ENCODE peak calls at places on chromosomes 11 and 22, in eight cellular contexts. One of them, this sample, is unnamed.

GRCh38 chr22:22507743-22508273 is 734 bp downstream of the ZNF280B start:
- DNase-seq in mammary epithelial cell: no peak
- DNase-seq in IMR-90: no peak
- DNase-seq in colonic mucosa: no peak
- DNase-seq in endothelial cell of umbilical vein: peak; percentile 24
- DNase-seq in pancreas: no peak
- DNase-seq in left ventricle myocardium inferior: no peak
- DNase-seq in adrenal gland: no peak
- DNase-seq in this sample: no peak

GRCh38 chr11:45560153-45560934 is 105.1 kb downstream of the CHST1 start:
- DNase-seq in IMR-90: no peak
- DNase-seq in endothelial cell of umbilical vein: no peak
- DNase-seq in left ventricle myocardium inferior: peak; percentile 28
- DNase-seq in pancreas: no peak
- DNase-seq in mammary epithelial cell: no peak
- DNase-seq in adrenal gland: no peak
- DNase-seq in colonic mucosa: no peak
- DNase-seq in this sample: no peak

GRCh38 chr22:35021166-35021565 is 44.8 kb upstream of the ISX start:
- DNase-seq in colonic mucosa: peak; percentile 78
- DNase-seq in IMR-90: no peak
- DNase-seq in left ventricle myocardium inferior: no peak
- DNase-seq in pancreas: no peak
- DNase-seq in adrenal gland: no peak
- DNase-seq in endothelial cell of umbilical vein: no peak
- DNase-seq in mammary epithelial cell: no peak
- DNase-seq in this sample: no peak

GRCh38 chr11:10205928-10206327 is 88.1 kb downstream of the SBF2 start:
- DNase-seq in endothelial cell of umbilical vein: no peak
- DNase-seq in mammary epithelial cell: no peak
- DNase-seq in left ventricle myocardium inferior: no peak
- DNase-seq in adrenal gland: no peak
- DNase-seq in colonic mucosa: no peak
- DNase-seq in pancreas: no peak
- DNase-seq in IMR-90: no peak
- DNase-seq in this sample: no peak

GRCh38 chr22:39348909-39349505 is 784 bp upstream of the SYNGR1 start:
- DNase-seq in endothelial cell of umbilical vein: no peak
- DNase-seq in adrenal gland: peak; percentile 38
- DNase-seq in IMR-90: no peak
- DNase-seq in colonic mucosa: no peak
- DNase-seq in left ventricle myocardium inferior: peak; percentile 33
- DNase-seq in mammary epithelial cell: no peak
- DNase-seq in pancreas: no peak
- DNase-seq in this sample: no peak

GRCh38 chr11:73439002-73439843 is 63.0 kb downstream of the RELT start:
- DNase-seq in adrenal gland: no peak
- DNase-seq in pancreas: no peak
- DNase-seq in IMR-90: peak; percentile 22
- DNase-seq in endothelial cell of umbilical vein: no peak
- DNase-seq in left ventricle myocardium inferior: no peak
- DNase-seq in mammary epithelial cell: no peak
- DNase-seq in colonic mucosa: no peak
- DNase-seq in this sample: no peak

GRCh38 chr22:38311331-38311635 is 6.0 kb downstream of the CSNK1E start:
- DNase-seq in left ventricle myocardium inferior: no peak
- DNase-seq in mammary epithelial cell: no peak
- DNase-seq in endothelial cell of umbilical vein: no peak
- DNase-seq in adrenal gland: no peak
- DNase-seq in colonic mucosa: no peak
- DNase-seq in IMR-90: no peak
- DNase-seq in pancreas: no peak
- DNase-seq in this sample: no peak

GRCh38 chr22:38347181-38347943 is 30.1 kb upstream of the CSNK1E start:
- DNase-seq in mammary epithelial cell: no peak
- DNase-seq in colonic mucosa: no peak
- DNase-seq in adrenal gland: peak; percentile 21
- DNase-seq in pancreas: no peak
- DNase-seq in left ventricle myocardium inferior: no peak
- DNase-seq in endothelial cell of umbilical vein: no peak
- DNase-seq in IMR-90: no peak
- DNase-seq in this sample: no peak

GRCh38 chr11:66288138-66288865 is 641 bp downstream of the YIF1A start:
- DNase-seq in left ventricle myocardium inferior: peak; percentile 46
- DNase-seq in pancreas: peak; percentile 68
- DNase-seq in mammary epithelial cell: peak; percentile 19
- DNase-seq in colonic mucosa: peak; percentile 58
- DNase-seq in endothelial cell of umbilical vein: peak; percentile 35
- DNase-seq in IMR-90: no peak
- DNase-seq in adrenal gland: peak; percentile 34
- DNase-seq in this sample: no peak

GRCh38 chr11:65452806-65453490 is 30.4 kb downstream of the NEAT1 start:
- DNase-seq in endothelial cell of umbilical vein: no peak
- DNase-seq in pancreas: no peak
- DNase-seq in mammary epithelial cell: peak; percentile 73
- DNase-seq in adrenal gland: peak; percentile 50
- DNase-seq in left ventricle myocardium inferior: no peak
- DNase-seq in IMR-90: peak; percentile 87
- DNase-seq in colonic mucosa: no peak
- DNase-seq in this sample: no peak

DNA sequence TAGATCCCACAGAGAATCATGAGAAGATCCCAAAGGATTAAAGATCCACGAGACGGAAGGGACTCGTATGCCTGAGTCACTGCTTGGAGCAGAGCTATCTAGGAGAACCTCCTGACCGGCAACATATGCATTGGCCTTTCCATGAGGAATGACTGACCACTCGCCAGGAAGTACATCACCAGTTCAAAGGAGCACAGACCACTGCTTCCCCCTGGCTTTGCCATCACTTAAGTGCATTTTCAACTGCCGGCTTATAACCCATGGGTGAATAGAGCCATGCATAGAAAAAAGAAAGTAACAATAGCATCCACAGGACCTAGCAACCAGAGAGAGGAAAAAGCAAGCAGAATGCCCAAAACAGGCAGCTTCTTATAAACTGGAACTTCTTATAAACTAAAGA is 98.3 kb upstream of the ZC3H12C start:
- DNase-seq in endothelial cell of umbilical vein: no peak
- DNase-seq in pancreas: no peak
- DNase-seq in left ventricle myocardium inferior: no peak
- DNase-seq in IMR-90: no peak
- DNase-seq in colonic mucosa: no peak
- DNase-seq in mammary epithelial cell: no peak
- DNase-seq in adrenal gland: no peak
- DNase-seq in this sample: no peak
- TF ChIP-seq CTCF in endothelial cell of umbilical vein: no peak
- TF ChIP-seq CTCF in pancreas: no peak
- TF ChIP-seq CTCF in left ventricle myocardium inferior: no peak
- TF ChIP-seq CTCF in IMR-90: no peak
- TF ChIP-seq CTCF in colonic mucosa: no peak
- TF ChIP-seq CTCF in mammary epithelial cell: no peak
- TF ChIP-seq CTCF in adrenal gland: no peak
- TF ChIP-seq CTCF in this sample: no peak

GRCh38 chr11:60871378-60872061 is 4.2 kb downstream of the ZP1 start:
- DNase-seq in IMR-90: peak; percentile 42
- DNase-seq in pancreas: no peak
- DNase-seq in colonic mucosa: no peak
- DNase-seq in endothelial cell of umbilical vein: no peak
- DNase-seq in left ventricle myocardium inferior: peak; percentile 58
- DNase-seq in adrenal gland: peak; percentile 41
- DNase-seq in mammary epithelial cell: no peak
- DNase-seq in this sample: no peak
- TF ChIP-seq CTCF in IMR-90: peak; percentile 16
- TF ChIP-seq CTCF in pancreas: no peak
- TF ChIP-seq CTCF in colonic mucosa: no peak
- TF ChIP-seq CTCF in endothelial cell of umbilical vein: peak; percentile 2
- TF ChIP-seq CTCF in left ventricle myocardium inferior: peak; percentile 59
- TF ChIP-seq CTCF in adrenal gland: no peak
- TF ChIP-seq CTCF in mammary epithelial cell: no peak
- TF ChIP-seq CTCF in this sample: no peak

GRCh38 chr22:31148953-31149627 is 8.8 kb upstream of the PLA2G3 start:
- DNase-seq in endothelial cell of umbilical vein: peak; percentile 84
- DNase-seq in pancreas: peak; percentile 65
- DNase-seq in left ventricle myocardium inferior: peak; percentile 66
- DNase-seq in colonic mucosa: peak; percentile 76
- DNase-seq in IMR-90: peak; percentile 80
- DNase-seq in mammary epithelial cell: peak; percentile 48
- DNase-seq in adrenal gland: peak; percentile 83
- DNase-seq in this sample: no peak
- TF ChIP-seq CTCF in endothelial cell of umbilical vein: peak; percentile 99
- TF ChIP-seq CTCF in pancreas: peak; percentile 80
- TF ChIP-seq CTCF in left ventricle myocardium inferior: peak; percentile 99
- TF ChIP-seq CTCF in colonic mucosa: peak; percentile 86
- TF ChIP-seq CTCF in IMR-90: peak; percentile 98
- TF ChIP-seq CTCF in mammary epithelial cell: peak; percentile 99
- TF ChIP-seq CTCF in adrenal gland: peak; percentile 79
- TF ChIP-seq CTCF in this sample: peak; percentile 21

DNA sequence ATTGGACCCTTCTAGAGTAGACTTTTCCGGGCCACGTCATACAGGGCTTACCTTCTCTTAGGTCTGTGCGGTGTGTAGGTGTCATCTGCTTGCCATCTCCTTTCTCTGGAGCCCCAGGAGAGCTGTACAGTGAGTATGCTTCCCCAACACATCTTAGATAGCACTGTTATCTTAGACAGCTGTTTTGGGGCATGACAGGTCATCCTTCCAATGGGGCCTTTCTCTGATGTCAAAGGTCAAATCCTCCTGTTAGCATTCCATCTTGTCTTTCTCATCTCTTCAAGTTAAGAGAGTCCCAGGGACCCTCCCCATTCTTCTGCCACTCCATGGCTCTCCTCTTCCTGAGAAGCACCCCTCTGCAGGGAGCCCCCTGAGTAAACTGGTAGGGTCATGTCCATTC is 31.0 kb upstream of the EIF3D start:
- DNase-seq in endothelial cell of umbilical vein: no peak
- DNase-seq in pancreas: no peak
- DNase-seq in colonic mucosa: no peak
- DNase-seq in adrenal gland: no peak
- DNase-seq in mammary epithelial cell: no peak
- DNase-seq in IMR-90: no peak
- DNase-seq in left ventricle myocardium inferior: no peak
- DNase-seq in this sample: no peak
- TF ChIP-seq CTCF in endothelial cell of umbilical vein: no peak
- TF ChIP-seq CTCF in pancreas: no peak
- TF ChIP-seq CTCF in colonic mucosa: no peak
- TF ChIP-seq CTCF in adrenal gland: no peak
- TF ChIP-seq CTCF in mammary epithelial cell: no peak
- TF ChIP-seq CTCF in IMR-90: no peak
- TF ChIP-seq CTCF in left ventricle myocardium inferior: no peak
- TF ChIP-seq CTCF in this sample: no peak

DNA sequence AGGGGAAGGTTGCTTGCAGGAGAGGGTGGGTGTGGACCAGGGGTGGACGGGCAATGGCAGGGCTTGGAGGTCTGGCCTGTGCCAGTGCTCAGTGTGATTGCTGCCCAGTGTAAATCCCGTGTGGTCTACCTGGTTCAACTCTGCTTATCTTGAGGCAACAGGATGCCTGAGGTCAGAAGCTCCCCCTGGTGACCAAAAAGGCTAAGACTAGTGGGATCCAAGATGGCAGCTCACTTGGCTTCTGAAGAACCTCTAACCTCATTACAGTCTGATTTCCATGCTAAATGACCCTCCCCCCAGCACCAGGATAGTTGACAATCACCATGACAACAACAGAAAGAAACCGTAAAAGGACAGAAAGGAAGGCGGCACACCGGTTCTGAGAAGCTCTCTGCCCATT is 398.3 kb downstream of the CTTN start:
- DNase-seq in endothelial cell of umbilical vein: no peak
- DNase-seq in adrenal gland: no peak
- DNase-seq in colonic mucosa: no peak
- DNase-seq in mammary epithelial cell: no peak
- DNase-seq in IMR-90: no peak
- DNase-seq in pancreas: no peak
- DNase-seq in left ventricle myocardium inferior: no peak
- DNase-seq in this sample: no peak
- TF ChIP-seq CTCF in endothelial cell of umbilical vein: no peak
- TF ChIP-seq CTCF in adrenal gland: no peak
- TF ChIP-seq CTCF in colonic mucosa: no peak
- TF ChIP-seq CTCF in mammary epithelial cell: peak; percentile 15
- TF ChIP-seq CTCF in IMR-90: no peak
- TF ChIP-seq CTCF in pancreas: no peak
- TF ChIP-seq CTCF in left ventricle myocardium inferior: no peak
- TF ChIP-seq CTCF in this sample: no peak

DNA sequence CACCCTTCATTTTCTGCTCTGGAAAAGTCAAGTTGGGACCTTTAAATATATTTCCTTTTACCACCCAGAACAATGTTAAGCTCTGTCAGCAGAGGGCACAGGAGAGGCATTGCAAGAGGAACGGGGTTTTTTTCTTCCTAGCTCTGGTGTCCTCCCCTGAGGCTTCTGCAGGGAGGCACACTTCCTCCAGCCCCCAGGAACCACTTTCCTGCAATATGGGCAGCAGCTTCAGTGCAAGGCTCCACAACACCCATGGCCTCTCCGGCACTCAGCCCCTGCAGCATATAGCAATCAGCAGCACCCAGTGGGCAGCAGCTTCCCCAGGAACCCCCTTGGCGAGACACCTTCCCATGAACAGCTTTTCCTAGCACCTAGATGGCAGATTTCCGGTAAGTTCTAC is 101.4 kb downstream of the SYT9 start:
- DNase-seq in pancreas: no peak
- DNase-seq in IMR-90: no peak
- DNase-seq in left ventricle myocardium inferior: no peak
- DNase-seq in endothelial cell of umbilical vein: peak; percentile 24
- DNase-seq in adrenal gland: no peak
- DNase-seq in mammary epithelial cell: peak; percentile 24
- DNase-seq in colonic mucosa: peak; percentile 23
- DNase-seq in this sample: no peak
- TF ChIP-seq CTCF in pancreas: no peak
- TF ChIP-seq CTCF in IMR-90: peak; percentile 23
- TF ChIP-seq CTCF in left ventricle myocardium inferior: peak; percentile 53
- TF ChIP-seq CTCF in endothelial cell of umbilical vein: peak; percentile 37
- TF ChIP-seq CTCF in adrenal gland: no peak
- TF ChIP-seq CTCF in mammary epithelial cell: peak; percentile 75
- TF ChIP-seq CTCF in colonic mucosa: peak; percentile 26
- TF ChIP-seq CTCF in this sample: no peak

GRCh38 chr22:42820075-42820763 is 36.9 kb downstream of the ARFGAP3 start:
- DNase-seq in adrenal gland: peak; percentile 27
- DNase-seq in left ventricle myocardium inferior: no peak
- DNase-seq in mammary epithelial cell: peak; percentile 82
- DNase-seq in colonic mucosa: no peak
- DNase-seq in endothelial cell of umbilical vein: peak; percentile 63
- DNase-seq in pancreas: no peak
- DNase-seq in IMR-90: peak; percentile 93
- DNase-seq in this sample: no peak
- TF ChIP-seq CTCF in adrenal gland: peak; percentile 26
- TF ChIP-seq CTCF in left ventricle myocardium inferior: peak; percentile 67
- TF ChIP-seq CTCF in mammary epithelial cell: peak; percentile 61
- TF ChIP-seq CTCF in colonic mucosa: peak; percentile 64
- TF ChIP-seq CTCF in endothelial cell of umbilical vein: peak; percentile 5
- TF ChIP-seq CTCF in pancreas: no peak
- TF ChIP-seq CTCF in IMR-90: peak; percentile 86
- TF ChIP-seq CTCF in this sample: no peak

DNA sequence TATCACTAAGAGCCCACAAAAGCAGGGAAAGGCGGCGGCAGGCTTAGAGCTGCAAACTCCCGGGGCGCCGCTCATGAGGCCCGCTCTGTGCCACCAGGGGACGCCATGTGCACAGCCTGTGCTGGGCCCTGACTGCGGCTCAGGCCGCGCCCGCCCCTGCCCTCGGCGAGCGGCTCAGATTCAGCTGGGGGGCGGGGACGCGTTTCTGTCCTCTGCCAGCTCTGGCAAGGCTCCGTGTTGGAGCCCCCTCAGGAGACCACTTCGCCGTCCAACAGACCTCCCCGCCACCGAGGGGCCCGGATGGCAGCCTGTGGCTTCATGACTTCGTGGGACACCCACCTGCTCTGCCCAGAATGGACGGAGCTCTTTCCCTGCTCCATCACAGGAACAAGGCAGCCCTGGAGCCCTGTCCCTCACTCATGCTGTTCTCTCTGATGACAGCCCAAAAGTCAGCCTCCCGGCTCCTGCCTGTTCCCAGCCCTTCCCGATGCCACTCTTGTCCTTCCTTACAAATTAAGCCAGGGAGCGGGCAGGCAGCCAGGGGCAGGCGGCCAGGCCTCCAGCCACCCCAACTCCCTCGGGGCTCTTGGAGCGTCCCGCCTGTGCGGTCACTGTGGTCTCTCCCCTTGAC is 69.1 kb downstream of the NAT10 start:
- DNase-seq in mammary epithelial cell: peak; percentile 61
- DNase-seq in IMR-90: peak; percentile 49
- DNase-seq in adrenal gland: peak; percentile 87
- DNase-seq in left ventricle myocardium inferior: peak; percentile 84
- DNase-seq in colonic mucosa: peak; percentile 86
- DNase-seq in pancreas: peak; percentile 65
- DNase-seq in endothelial cell of umbilical vein: peak; percentile 55
- DNase-seq in this sample: peak; percentile 66
- TF ChIP-seq CTCF in mammary epithelial cell: peak; percentile 99
- TF ChIP-seq CTCF in IMR-90: peak; percentile 98
- TF ChIP-seq CTCF in adrenal gland: peak; percentile 86
- TF ChIP-seq CTCF in left ventricle myocardium inferior: peak; percentile 94
- TF ChIP-seq CTCF in colonic mucosa: peak; percentile 92
- TF ChIP-seq CTCF in pancreas: peak; percentile 90
- TF ChIP-seq CTCF in endothelial cell of umbilical vein: peak; percentile 99
- TF ChIP-seq CTCF in this sample: no peak

This sample was measured in omental fat pad.